ENCODE peak calls at places on chromosomes 16 and 17, in eight cellular contexts. One of them, this sample, is unnamed.

GRCh38 chr16:8370374-8371015 is 219.8 kb downstream of the TMEM114 start:
- DNase-seq in tibial artery: no peak
- DNase-seq in neural crest cell: no peak
- DNase-seq in RKO: peak
- DNase-seq in SIG-M5: no peak
- DNase-seq in H9: peak
- DNase-seq in activated naive CD4-positive, alpha-beta T cell: no peak
- DNase-seq in occipital lobe: peak
- DNase-seq in this sample: no peak

GRCh38 chr17:7252176-7253043 is at the start of gene ELP5:
- DNase-seq in tibial artery: peak
- DNase-seq in neural crest cell: peak
- DNase-seq in RKO: peak
- DNase-seq in SIG-M5: no peak
- DNase-seq in H9: peak
- DNase-seq in activated naive CD4-positive, alpha-beta T cell: peak
- DNase-seq in occipital lobe: peak
- DNase-seq in this sample: peak

GRCh38 chr17:70137451-70138230 is 31.7 kb upstream of the KCNJ2 start:
- DNase-seq in tibial artery: peak
- DNase-seq in neural crest cell: no peak
- DNase-seq in RKO: peak
- DNase-seq in SIG-M5: no peak
- DNase-seq in H9: no peak
- DNase-seq in activated naive CD4-positive, alpha-beta T cell: no peak
- DNase-seq in occipital lobe: peak
- DNase-seq in this sample: peak

GRCh38 chr16:50279142-50279865 is 13.0 kb downstream of the ADCY7 start:
- DNase-seq in tibial artery: peak
- DNase-seq in neural crest cell: no peak
- DNase-seq in RKO: no peak
- DNase-seq in SIG-M5: no peak
- DNase-seq in H9: no peak
- DNase-seq in activated naive CD4-positive, alpha-beta T cell: no peak
- DNase-seq in occipital lobe: no peak
- DNase-seq in this sample: no peak

GRCh38 chr17:62064029-62064790 is 868 bp downstream of the MED13 start:
- DNase-seq in tibial artery: no peak
- DNase-seq in neural crest cell: no peak
- DNase-seq in RKO: peak
- DNase-seq in SIG-M5: no peak
- DNase-seq in H9: no peak
- DNase-seq in activated naive CD4-positive, alpha-beta T cell: no peak
- DNase-seq in occipital lobe: no peak
- DNase-seq in this sample: no peak

GRCh38 chr17:16513858-16514257 is 21.9 kb upstream of the LRRC75A start:
- DNase-seq in tibial artery: no peak
- DNase-seq in neural crest cell: no peak
- DNase-seq in RKO: no peak
- DNase-seq in SIG-M5: no peak
- DNase-seq in H9: no peak
- DNase-seq in activated naive CD4-positive, alpha-beta T cell: no peak
- DNase-seq in occipital lobe: no peak
- DNase-seq in this sample: no peak

GRCh38 chr16:22887445-22887844 is 73.5 kb downstream of the HS3ST2 start:
- DNase-seq in tibial artery: no peak
- DNase-seq in neural crest cell: no peak
- DNase-seq in RKO: no peak
- DNase-seq in SIG-M5: no peak
- DNase-seq in H9: no peak
- DNase-seq in activated naive CD4-positive, alpha-beta T cell: no peak
- DNase-seq in occipital lobe: no peak
- DNase-seq in this sample: no peak

GRCh38 chr16:4333308-4333638 is 17.4 kb downstream of the GLIS2 start:
- DNase-seq in tibial artery: no peak
- DNase-seq in neural crest cell: no peak
- DNase-seq in RKO: no peak
- DNase-seq in SIG-M5: no peak
- DNase-seq in H9: no peak
- DNase-seq in activated naive CD4-positive, alpha-beta T cell: no peak
- DNase-seq in occipital lobe: no peak
- DNase-seq in this sample: no peak

GRCh38 chr17:73802871-73803270 is 158.6 kb upstream of the SDK2 start:
- DNase-seq in tibial artery: no peak
- DNase-seq in neural crest cell: no peak
- DNase-seq in RKO: no peak
- DNase-seq in SIG-M5: no peak
- DNase-seq in H9: no peak
- DNase-seq in activated naive CD4-positive, alpha-beta T cell: no peak
- DNase-seq in occipital lobe: no peak
- DNase-seq in this sample: no peak

GRCh38 chr17:81621494-81622230 is 15.2 kb downstream of the NPLOC4 start:
- DNase-seq in tibial artery: no peak
- DNase-seq in neural crest cell: no peak
- DNase-seq in RKO: no peak
- DNase-seq in SIG-M5: no peak
- DNase-seq in H9: no peak
- DNase-seq in activated naive CD4-positive, alpha-beta T cell: no peak
- DNase-seq in occipital lobe: no peak
- DNase-seq in this sample: no peak

GRCh38 chr17:40530988-40531971 is 29.9 kb upstream of the TNS4 start:
- DNase-seq in tibial artery: peak
- DNase-seq in neural crest cell: no peak
- DNase-seq in RKO: no peak
- DNase-seq in SIG-M5: no peak
- DNase-seq in H9: no peak
- DNase-seq in activated naive CD4-positive, alpha-beta T cell: peak
- DNase-seq in occipital lobe: no peak
- DNase-seq in this sample: no peak

GRCh38 chr17:57696050-57696449 is 49.0 kb downstream of the CCDC182 start:
- DNase-seq in tibial artery: no peak
- DNase-seq in neural crest cell: no peak
- DNase-seq in RKO: no peak
- DNase-seq in SIG-M5: no peak
- DNase-seq in H9: no peak
- DNase-seq in activated naive CD4-positive, alpha-beta T cell: no peak
- DNase-seq in occipital lobe: no peak
- DNase-seq in this sample: no peak

GRCh38 chr16:74984194-74984669 is 691 bp downstream of the WDR59 start:
- DNase-seq in tibial artery: no peak
- DNase-seq in neural crest cell: no peak
- DNase-seq in RKO: peak
- DNase-seq in SIG-M5: no peak
- DNase-seq in H9: no peak
- DNase-seq in activated naive CD4-positive, alpha-beta T cell: no peak
- DNase-seq in occipital lobe: no peak
- DNase-seq in this sample: no peak

GRCh38 chr17:72683506-72684404 is 408.7 kb downstream of the SLC39A11 start:
- DNase-seq in tibial artery: no peak
- DNase-seq in neural crest cell: no peak
- DNase-seq in RKO: no peak
- DNase-seq in SIG-M5: no peak
- DNase-seq in H9: no peak
- DNase-seq in activated naive CD4-positive, alpha-beta T cell: no peak
- DNase-seq in occipital lobe: no peak
- DNase-seq in this sample: peak

GRCh38 chr16:57527027-57527426 is 9.3 kb downstream of the CCDC102A start:
- DNase-seq in tibial artery: no peak
- DNase-seq in neural crest cell: no peak
- DNase-seq in RKO: no peak
- DNase-seq in SIG-M5: no peak
- DNase-seq in H9: no peak
- DNase-seq in activated naive CD4-positive, alpha-beta T cell: no peak
- DNase-seq in occipital lobe: no peak
- DNase-seq in this sample: no peak

GRCh38 chr17:78337244-78338109 is 22.4 kb downstream of the SOCS3 start:
- DNase-seq in tibial artery: no peak
- DNase-seq in neural crest cell: no peak
- DNase-seq in RKO: peak
- DNase-seq in SIG-M5: no peak
- DNase-seq in H9: peak
- DNase-seq in activated naive CD4-positive, alpha-beta T cell: no peak
- DNase-seq in occipital lobe: no peak
- DNase-seq in this sample: no peak

GRCh38 chr16:66693088-66693487 is 3.5 kb downstream of the CMTM4 start:
- DNase-seq in tibial artery: no peak
- DNase-seq in neural crest cell: no peak
- DNase-seq in RKO: no peak
- DNase-seq in SIG-M5: no peak
- DNase-seq in H9: no peak
- DNase-seq in activated naive CD4-positive, alpha-beta T cell: no peak
- DNase-seq in occipital lobe: no peak
- DNase-seq in this sample: no peak

GRCh38 chr16:14373406-14373805 is 256.7 kb downstream of the PARN start:
- DNase-seq in tibial artery: no peak
- DNase-seq in neural crest cell: no peak
- DNase-seq in RKO: no peak
- DNase-seq in SIG-M5: no peak
- DNase-seq in H9: no peak
- DNase-seq in activated naive CD4-positive, alpha-beta T cell: no peak
- DNase-seq in occipital lobe: no peak
- DNase-seq in this sample: no peak